ENCODE peak calls at places on chromosomes 2 and 18, in seven cellular contexts. One of them, this sample, is unnamed.

GRCh38 chr2:42096869-42097591 is 49.2 kb downstream of the PKDCC start:
- DNase-seq in iPS DF 6.9: no peak
- DNase-seq in PC-9: no peak
- DNase-seq in lower lobe of right lung: no peak
- DNase-seq in heart left ventricle: no peak
- DNase-seq in colonic mucosa: no peak
- DNase-seq in GM23248: no peak
- DNase-seq in this sample: no peak

GRCh38 chr2:37616674-37616999 is 54.8 kb downstream of the CDC42EP3 start:
- DNase-seq in iPS DF 6.9: no peak
- DNase-seq in PC-9: no peak
- DNase-seq in lower lobe of right lung: no peak
- DNase-seq in heart left ventricle: no peak
- DNase-seq in colonic mucosa: no peak
- DNase-seq in GM23248: peak; percentile 38
- DNase-seq in this sample: no peak

GRCh38 chr2:173590278-173590811 is 235.7 kb downstream of the CDCA7 start:
- DNase-seq in iPS DF 6.9: no peak
- DNase-seq in PC-9: peak; percentile 94
- DNase-seq in lower lobe of right lung: peak; percentile 61
- DNase-seq in heart left ventricle: peak; percentile 89
- DNase-seq in colonic mucosa: peak; percentile 20
- DNase-seq in GM23248: peak; percentile 96
- DNase-seq in this sample: peak; percentile 81

GRCh38 chr2:58146707-58147106 is 94.4 kb downstream of the FANCL start:
- DNase-seq in iPS DF 6.9: no peak
- DNase-seq in PC-9: peak; percentile 55
- DNase-seq in lower lobe of right lung: no peak
- DNase-seq in heart left ventricle: no peak
- DNase-seq in colonic mucosa: no peak
- DNase-seq in GM23248: peak; percentile 65
- DNase-seq in this sample: no peak

GRCh38 chr2:203799905-203800304 is 67.7 kb upstream of the CTLA4 start:
- DNase-seq in iPS DF 6.9: no peak
- DNase-seq in PC-9: no peak
- DNase-seq in lower lobe of right lung: no peak
- DNase-seq in heart left ventricle: no peak
- DNase-seq in colonic mucosa: no peak
- DNase-seq in GM23248: no peak
- DNase-seq in this sample: no peak

GRCh38 chr2:178008636-178009289 is 63.8 kb downstream of the PDE11A start:
- DNase-seq in iPS DF 6.9: no peak
- DNase-seq in PC-9: no peak
- DNase-seq in lower lobe of right lung: no peak
- DNase-seq in heart left ventricle: peak; percentile 60
- DNase-seq in colonic mucosa: peak; percentile 29
- DNase-seq in GM23248: peak; percentile 60
- DNase-seq in this sample: no peak

GRCh38 chr2:44450806-44451205 is 89.1 kb downstream of the CAMKMT start:
- DNase-seq in iPS DF 6.9: no peak
- DNase-seq in PC-9: no peak
- DNase-seq in lower lobe of right lung: no peak
- DNase-seq in heart left ventricle: no peak
- DNase-seq in colonic mucosa: no peak
- DNase-seq in GM23248: no peak
- DNase-seq in this sample: no peak

GRCh38 chr2:100988630-100989417 is 13.3 kb upstream of the RPL31 start:
- DNase-seq in iPS DF 6.9: no peak
- DNase-seq in PC-9: no peak
- DNase-seq in lower lobe of right lung: no peak
- DNase-seq in heart left ventricle: no peak
- DNase-seq in colonic mucosa: no peak
- DNase-seq in GM23248: peak; percentile 56
- DNase-seq in this sample: no peak

GRCh38 chr2:26875808-26876207 is 27.9 kb downstream of the DPYSL5 start:
- DNase-seq in iPS DF 6.9: no peak
- DNase-seq in PC-9: no peak
- DNase-seq in lower lobe of right lung: no peak
- DNase-seq in heart left ventricle: no peak
- DNase-seq in colonic mucosa: no peak
- DNase-seq in GM23248: no peak
- DNase-seq in this sample: no peak

GRCh38 chr2:191170301-191170636 is 19.5 kb upstream of the STAT4 start:
- DNase-seq in iPS DF 6.9: no peak
- DNase-seq in PC-9: peak; percentile 73
- DNase-seq in lower lobe of right lung: no peak
- DNase-seq in heart left ventricle: no peak
- DNase-seq in colonic mucosa: no peak
- DNase-seq in GM23248: peak; percentile 29
- DNase-seq in this sample: no peak

GRCh38 chr18:9003406-9004100 is 98.9 kb upstream of the NDUFV2 start:
- DNase-seq in iPS DF 6.9: no peak
- DNase-seq in PC-9: no peak
- DNase-seq in lower lobe of right lung: no peak
- DNase-seq in heart left ventricle: no peak
- DNase-seq in colonic mucosa: no peak
- DNase-seq in GM23248: no peak
- DNase-seq in this sample: no peak

GRCh38 chr2:144217853-144218633 is 301.9 kb downstream of the ZEB2 start:
- DNase-seq in iPS DF 6.9: no peak
- DNase-seq in PC-9: no peak
- DNase-seq in lower lobe of right lung: no peak
- DNase-seq in heart left ventricle: no peak
- DNase-seq in colonic mucosa: no peak
- DNase-seq in GM23248: peak; percentile 43
- DNase-seq in this sample: no peak

GRCh38 chr2:125259441-125259840 is 1234.4 kb downstream of the CNTNAP5 start:
- DNase-seq in iPS DF 6.9: no peak
- DNase-seq in PC-9: no peak
- DNase-seq in lower lobe of right lung: no peak
- DNase-seq in heart left ventricle: no peak
- DNase-seq in colonic mucosa: no peak
- DNase-seq in GM23248: no peak
- DNase-seq in this sample: no peak

GRCh38 chr2:113675885-113676284 is 48.8 kb downstream of the RABL2A start:
- DNase-seq in iPS DF 6.9: no peak
- DNase-seq in PC-9: no peak
- DNase-seq in lower lobe of right lung: no peak
- DNase-seq in heart left ventricle: peak; percentile 68
- DNase-seq in colonic mucosa: no peak
- DNase-seq in GM23248: no peak
- DNase-seq in this sample: no peak

DNA sequence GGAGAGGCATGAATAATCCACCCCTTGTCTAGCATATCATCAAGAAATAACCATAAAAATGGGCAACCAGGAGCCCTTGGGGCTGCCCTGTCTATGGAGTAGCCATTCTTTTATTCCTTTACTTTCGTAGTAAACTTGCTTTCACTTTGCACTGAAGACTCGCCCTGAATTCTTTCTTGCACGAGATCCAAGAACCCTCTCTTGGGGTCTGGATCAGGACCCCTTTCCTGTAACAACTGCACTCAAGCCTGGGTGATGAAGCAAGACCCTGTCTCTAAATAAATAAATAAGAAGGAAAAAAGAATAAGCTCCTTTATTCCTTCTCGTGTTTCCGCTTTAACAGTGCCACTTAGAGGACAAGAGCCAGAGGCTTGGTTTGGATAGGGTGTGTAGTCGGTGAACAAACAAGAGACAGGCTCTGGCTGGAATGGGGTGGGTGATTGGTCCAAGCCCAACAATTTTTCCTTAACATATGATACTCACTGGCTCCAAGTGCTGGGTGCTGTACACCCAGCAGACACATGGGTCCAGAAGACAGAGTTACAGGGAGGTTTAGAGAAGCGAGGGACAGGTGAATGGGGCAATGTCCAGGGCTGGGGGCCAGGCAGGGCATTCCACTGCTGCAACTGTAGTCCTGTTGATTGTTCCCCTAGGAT is 77.6 kb downstream of the NCAPH start:
- DNase-seq in iPS DF 6.9: no peak
- DNase-seq in PC-9: no peak
- DNase-seq in lower lobe of right lung: no peak
- DNase-seq in heart left ventricle: no peak
- DNase-seq in colonic mucosa: peak; percentile 71
- DNase-seq in GM23248: no peak
- DNase-seq in this sample: no peak
- H3K4me3 ChIP-seq in iPS DF 6.9: no peak overlapping the region
- H3K4me3 ChIP-seq in PC-9: no peak overlapping the region
- H3K4me3 ChIP-seq in lower lobe of right lung: peak overlapping the region; percentile 48
- H3K4me3 ChIP-seq in heart left ventricle: peak overlapping the region; percentile 31
- H3K4me3 ChIP-seq in colonic mucosa: peak overlapping the region; percentile 16
- H3K4me3 ChIP-seq in GM23248: no peak overlapping the region
- H3K4me3 ChIP-seq in this sample: peak overlapping the region; percentile 49

DNA sequence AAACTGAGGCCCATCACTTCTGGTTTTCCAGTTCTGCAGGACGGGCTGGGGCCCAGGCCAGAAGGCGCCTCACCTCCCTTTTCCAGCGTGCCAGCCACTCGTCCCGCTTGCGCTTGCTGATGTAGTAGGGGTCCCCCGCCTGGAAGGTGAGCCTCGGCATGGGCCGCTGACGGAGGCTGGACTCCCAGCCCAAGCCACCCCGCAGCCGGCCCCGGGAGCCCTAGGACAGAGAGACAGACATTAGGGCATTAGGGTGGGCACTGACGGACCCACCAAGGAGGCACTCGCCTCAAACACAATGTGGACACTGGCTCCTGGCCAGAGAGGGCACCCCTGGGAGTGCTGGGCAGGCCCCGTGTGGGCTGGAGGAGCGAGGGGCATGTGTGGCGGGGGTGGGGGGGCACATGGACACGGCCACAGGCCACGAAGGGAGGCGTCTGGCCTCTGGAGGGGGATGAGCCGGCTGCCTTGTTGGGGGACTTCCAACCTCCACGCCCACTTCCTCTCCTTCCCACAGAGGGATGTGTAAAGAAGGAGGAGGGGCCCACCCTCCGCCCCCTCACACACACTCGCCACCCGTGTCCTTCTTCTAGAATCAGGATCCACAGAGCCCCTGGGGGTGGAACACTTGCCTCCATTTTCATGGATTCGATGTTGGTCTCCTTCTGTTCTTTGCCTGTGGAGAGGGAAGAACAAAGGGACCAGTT is 66.7 kb downstream of the DNMT3A start:
- DNase-seq in iPS DF 6.9: no peak
- DNase-seq in PC-9: peak; percentile 26
- DNase-seq in lower lobe of right lung: peak; percentile 63
- DNase-seq in heart left ventricle: peak; percentile 62
- DNase-seq in colonic mucosa: peak; percentile 37
- DNase-seq in GM23248: no peak
- DNase-seq in this sample: no peak
- H3K27ac ChIP-seq in iPS DF 6.9: no peak overlapping the region
- H3K27ac ChIP-seq in PC-9: no peak overlapping the region
- H3K27ac ChIP-seq in lower lobe of right lung: peak overlapping the region; percentile 78
- H3K27ac ChIP-seq in heart left ventricle: peak overlapping the region; percentile 45
- H3K27ac ChIP-seq in colonic mucosa: peak overlapping the region; percentile 50
- H3K27ac ChIP-seq in GM23248: no peak overlapping the region
- H3K27ac ChIP-seq in this sample: no peak overlapping the region

DNA sequence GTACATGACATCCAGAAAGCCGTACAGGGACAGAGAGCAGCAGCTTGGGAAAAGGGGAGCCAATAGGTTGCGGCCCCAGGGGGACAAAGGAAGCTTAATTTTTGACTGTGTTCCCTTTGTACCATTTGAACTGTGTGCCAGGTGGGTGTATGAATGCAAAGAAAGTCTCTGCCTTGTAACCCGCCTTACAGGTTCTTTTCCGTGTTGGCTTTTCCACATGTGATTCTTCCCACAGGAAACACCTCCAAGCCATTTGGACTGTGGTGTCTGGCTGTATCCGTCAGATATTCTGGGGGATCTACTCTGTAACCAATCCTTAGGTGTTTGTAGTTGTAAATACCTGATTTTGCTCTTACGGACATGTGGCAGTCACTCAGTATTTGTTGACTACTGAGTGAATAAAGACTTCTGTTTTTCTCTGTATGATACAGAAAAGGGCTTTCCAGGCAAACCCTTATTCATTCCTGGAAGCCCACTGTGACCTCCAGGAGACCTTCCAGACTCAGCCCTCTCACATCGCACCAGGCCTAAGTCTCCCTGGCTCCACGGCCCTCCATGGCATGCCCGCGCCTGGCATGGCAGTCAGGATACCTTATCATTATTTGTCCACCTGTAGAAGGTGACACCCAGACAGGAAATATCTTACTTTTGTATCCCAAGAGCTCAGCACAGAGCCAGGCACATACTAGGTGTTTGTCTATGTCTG is 1.2 kb downstream of the LRRFIP1 start:
- DNase-seq in iPS DF 6.9: no peak
- DNase-seq in PC-9: no peak
- DNase-seq in lower lobe of right lung: no peak
- DNase-seq in heart left ventricle: no peak
- DNase-seq in colonic mucosa: no peak
- DNase-seq in GM23248: no peak
- DNase-seq in this sample: no peak
- H3K4me3 ChIP-seq in iPS DF 6.9: no peak overlapping the region
- H3K4me3 ChIP-seq in PC-9: peak overlapping the region; percentile 47
- H3K4me3 ChIP-seq in lower lobe of right lung: peak overlapping the region; percentile 66
- H3K4me3 ChIP-seq in heart left ventricle: peak overlapping the region; percentile 73
- H3K4me3 ChIP-seq in colonic mucosa: peak overlapping the region; percentile 53
- H3K4me3 ChIP-seq in GM23248: peak overlapping the region; percentile 76
- H3K4me3 ChIP-seq in this sample: peak overlapping the region; percentile 77

DNA sequence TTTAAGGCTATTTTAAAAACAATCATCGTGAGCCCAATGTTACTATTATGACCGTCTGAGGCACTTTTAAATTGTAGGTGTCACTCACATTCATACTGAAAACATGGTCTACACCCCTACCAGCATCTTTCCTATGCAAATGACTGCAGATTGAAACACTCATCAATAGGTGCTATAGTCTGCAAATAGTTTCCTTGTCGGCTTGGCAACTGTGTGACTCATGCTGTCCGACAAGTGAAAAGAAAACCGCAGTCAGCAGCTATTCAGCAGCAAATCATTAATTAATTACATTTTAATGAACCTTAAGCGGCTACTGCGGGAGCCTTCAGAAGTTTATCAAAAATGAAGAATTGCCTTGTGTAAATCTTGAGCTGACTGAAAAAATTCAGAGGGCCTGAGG is 134.4 kb downstream of the FIGN start:
- DNase-seq in iPS DF 6.9: no peak
- DNase-seq in PC-9: no peak
- DNase-seq in lower lobe of right lung: no peak
- DNase-seq in heart left ventricle: no peak
- DNase-seq in colonic mucosa: no peak
- DNase-seq in GM23248: no peak
- DNase-seq in this sample: no peak
- H3K27ac ChIP-seq in iPS DF 6.9: no peak overlapping the region
- H3K27ac ChIP-seq in PC-9: no peak overlapping the region
- H3K27ac ChIP-seq in lower lobe of right lung: no peak overlapping the region
- H3K27ac ChIP-seq in heart left ventricle: no peak overlapping the region
- H3K27ac ChIP-seq in colonic mucosa: no peak overlapping the region
- H3K27ac ChIP-seq in GM23248: no peak overlapping the region
- H3K27ac ChIP-seq in this sample: no peak overlapping the region

DNA sequence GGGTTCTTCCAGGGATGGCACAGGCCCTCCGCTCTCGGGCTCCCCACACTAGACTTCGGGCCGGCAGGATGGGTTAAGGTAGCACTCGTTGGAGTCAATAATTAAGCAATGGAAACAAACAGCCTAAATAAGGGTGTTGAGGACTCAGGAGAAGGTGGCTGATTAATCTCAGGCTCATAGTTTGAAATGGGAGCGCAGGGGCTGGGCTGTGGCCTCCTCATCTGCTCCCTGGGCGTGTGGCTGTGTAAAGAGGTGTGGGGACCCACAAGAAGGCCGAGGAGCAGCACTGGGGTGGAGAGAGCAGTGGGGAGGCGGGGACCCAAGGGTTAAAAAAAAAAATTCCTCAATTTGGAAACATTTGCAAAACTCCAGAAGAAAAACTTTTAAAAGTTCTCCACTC is 1.3 kb upstream of the TUBB6 start:
- DNase-seq in iPS DF 6.9: no peak
- DNase-seq in PC-9: no peak
- DNase-seq in lower lobe of right lung: no peak
- DNase-seq in heart left ventricle: no peak
- DNase-seq in colonic mucosa: no peak
- DNase-seq in GM23248: peak; percentile 25
- DNase-seq in this sample: no peak
- H3K4me3 ChIP-seq in iPS DF 6.9: no peak overlapping the region
- H3K4me3 ChIP-seq in PC-9: no peak overlapping the region
- H3K4me3 ChIP-seq in lower lobe of right lung: peak overlapping the region; percentile 71
- H3K4me3 ChIP-seq in heart left ventricle: peak overlapping the region; percentile 80
- H3K4me3 ChIP-seq in colonic mucosa: peak overlapping the region; percentile 48
- H3K4me3 ChIP-seq in GM23248: peak overlapping the region; percentile 86
- H3K4me3 ChIP-seq in this sample: peak overlapping the region; percentile 91

This sample was measured in aorta.